ENCODE peak calls at places on chromosomes 12 and 14, in six cellular contexts. U is astrocyte of the cerebellum, S is SK-N-MC, E is BE2C, H is lower leg skin, P is aorta. T is an unnamed sample.

GRCh38 chr14:23551266-23552028 is at the start of gene ZFHX2:
- DNase-seq in S (no peak), P (peak; percentile 81), U (no peak), E (peak; percentile 89), H (no peak), T (no peak)

GRCh38 chr12:116922194-116922897 is 11.6 kb downstream of the FBXW8 start:
- DNase-seq in H (no peak), P (no peak), U (no peak), E (no peak), S (no peak), T (no peak)

GRCh38 chr14:95876769-95877490 is at the start of gene TUNAR:
- DNase-seq in H (no peak), U (no peak), S (no peak), P (no peak), E (no peak), T (no peak)

GRCh38 chr12:82406651-82407050 is 48.3 kb downstream of the METTL25 start:
- DNase-seq in E (no peak), U (no peak), H (no peak), S (no peak), P (no peak), T (no peak)

GRCh38 chr12:2319747-2320146 is 267.0 kb downstream of the CACNA1C start:
- DNase-seq in H (no peak), U (no peak), P (no peak), S (no peak), E (no peak), T (no peak)

GRCh38 chr12:96438330-96438729 is 38.1 kb upstream of the CDK17 start:
- DNase-seq in P (no peak), H (no peak), E (no peak), U (no peak), S (no peak), T (no peak)

GRCh38 chr12:49355913-49356312 is 9.2 kb downstream of the DNAJC22 start:
- DNase-seq in E (no peak), P (no peak), S (no peak), U (no peak), H (no peak), T (no peak)

GRCh38 chr14:95040723-95041476 is 116.4 kb downstream of the DICER1 start:
- DNase-seq in H (peak; percentile 9), S (no peak), P (no peak), E (no peak), U (no peak), T (no peak)

GRCh38 chr14:77242752-77243151 is 28.3 kb downstream of the NGB start:
- DNase-seq in E (no peak), H (no peak), U (no peak), P (no peak), S (no peak), T (no peak)

GRCh38 chr12:54055522-54055921 is 1.9 kb downstream of the HOXC4 start:
- DNase-seq in E (no peak), U (no peak), H (no peak), P (no peak), S (no peak), T (no peak)

GRCh38 chr12:54052745-54053624 is 650 bp upstream of the HOXC4 start:
- DNase-seq in P (peak; percentile 60), U (no peak), E (peak; percentile 39), S (no peak), H (no peak), T (no peak)

GRCh38 chr12:54054442-54055332 is 1.1 kb downstream of the HOXC4 start:
- DNase-seq in H (no peak), U (no peak), S (no peak), P (no peak), E (no peak), T (no peak)

GRCh38 chr12:54051916-54052744 is 1.5 kb upstream of the HOXC4 start:
- DNase-seq in E (peak; percentile 58), U (no peak), H (no peak), P (no peak), S (no peak), T (no peak)

DNA sequence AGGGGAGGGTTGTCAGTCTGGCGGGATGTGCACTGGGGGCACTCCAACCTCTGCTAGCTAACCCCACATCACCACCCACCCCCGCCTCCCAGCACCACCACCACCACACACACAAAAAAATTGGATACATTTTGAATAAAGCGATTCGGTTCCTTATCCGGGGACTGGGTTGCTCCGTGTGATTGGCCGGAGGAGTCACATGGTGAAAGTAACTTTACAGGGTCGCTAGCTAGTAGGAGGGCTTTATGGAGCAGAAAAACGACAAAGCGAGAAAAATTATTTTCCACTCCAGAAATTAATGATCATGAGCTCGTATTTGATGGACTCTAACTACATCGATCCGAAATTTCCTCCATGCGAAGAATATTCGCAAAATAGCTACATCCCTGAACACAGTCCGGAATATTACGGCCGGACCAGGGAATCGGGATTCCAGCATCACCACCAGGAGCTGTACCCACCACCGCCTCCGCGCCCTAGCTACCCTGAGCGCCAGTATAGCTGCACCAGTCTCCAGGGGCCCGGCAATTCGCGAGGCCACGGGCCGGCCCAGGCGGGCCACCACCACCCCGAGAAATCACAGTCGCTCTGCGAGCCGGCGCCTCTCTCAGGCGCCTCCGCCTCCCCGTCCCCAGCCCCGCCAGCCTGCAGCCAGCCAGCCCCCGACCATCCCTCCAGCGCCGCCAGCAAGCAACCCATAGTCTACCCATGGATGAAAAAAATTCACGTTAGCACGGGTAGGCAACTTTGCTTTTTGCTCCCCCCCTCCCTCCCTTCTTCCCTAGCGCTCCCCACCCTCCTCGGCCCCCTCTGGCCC is at the start of gene HOXC4:
- DNase-seq in E (peak; percentile 60), H (no peak), P (peak; percentile 61), S (no peak), U (no peak), T (no peak)
- H3K4me3 ChIP-seq in E (peak within 1 kb of the TSS; percentile 80), H (no peak within 1 kb of the TSS), P (peak within 1 kb of the TSS; percentile 90), S (peak within 1 kb of the TSS; percentile 70), U (peak within 1 kb of the TSS; percentile 51), T (no peak within 1 kb of the TSS)

GRCh38 chr14:64692189-64692588 is 12.0 kb upstream of the PLEKHG3 start:
- DNase-seq in E (no peak), U (no peak), S (no peak), H (no peak), P (no peak), T (no peak)
- H3K4me3 ChIP-seq in E (no peak overlapping the region), U (no peak overlapping the region), S (no peak overlapping the region), H (no peak overlapping the region), P (no peak overlapping the region), T (no peak overlapping the region)

DNA sequence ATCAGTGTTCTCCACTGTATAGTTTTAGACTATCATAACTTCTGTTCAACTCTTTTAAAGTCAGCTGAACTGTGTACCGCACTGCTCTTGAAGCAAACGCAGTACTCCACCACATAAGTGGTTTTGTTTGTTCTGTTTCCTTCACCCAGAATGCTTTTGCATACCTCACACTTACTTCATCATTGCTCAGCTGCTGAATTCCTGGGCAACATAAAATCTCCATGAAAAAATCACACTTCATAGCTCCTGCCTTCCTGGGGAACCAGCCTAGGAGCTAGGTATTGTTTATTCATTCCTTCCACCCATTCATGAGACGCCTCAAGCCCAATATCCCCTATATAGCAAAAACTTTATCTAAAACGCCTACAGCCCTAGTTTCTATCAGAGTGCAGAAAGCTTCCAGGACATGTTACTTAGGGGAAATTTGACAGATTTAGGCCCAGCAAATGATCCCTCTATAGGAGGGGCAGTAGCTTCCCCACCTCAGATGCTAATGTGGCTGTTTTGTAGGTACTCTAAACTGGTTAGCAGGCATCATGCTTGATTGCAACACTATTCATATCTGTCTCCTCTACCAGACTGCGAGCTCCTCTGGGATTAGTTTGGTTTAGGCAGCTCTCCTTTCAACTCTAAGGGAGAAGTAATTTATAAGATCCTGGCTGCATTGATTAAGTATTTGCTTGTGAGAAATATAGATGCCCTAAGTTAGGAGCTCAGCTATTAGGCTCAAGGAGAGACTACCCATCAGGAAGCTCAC is 44.5 kb downstream of the LRRC9 start:
- DNase-seq in S (no peak), U (no peak), H (no peak), P (no peak), E (no peak), T (no peak)
- H3K4me3 ChIP-seq in S (peak overlapping the region; percentile 88), U (no peak overlapping the region), H (no peak overlapping the region), P (no peak overlapping the region), E (no peak overlapping the region), T (no peak overlapping the region)

DNA sequence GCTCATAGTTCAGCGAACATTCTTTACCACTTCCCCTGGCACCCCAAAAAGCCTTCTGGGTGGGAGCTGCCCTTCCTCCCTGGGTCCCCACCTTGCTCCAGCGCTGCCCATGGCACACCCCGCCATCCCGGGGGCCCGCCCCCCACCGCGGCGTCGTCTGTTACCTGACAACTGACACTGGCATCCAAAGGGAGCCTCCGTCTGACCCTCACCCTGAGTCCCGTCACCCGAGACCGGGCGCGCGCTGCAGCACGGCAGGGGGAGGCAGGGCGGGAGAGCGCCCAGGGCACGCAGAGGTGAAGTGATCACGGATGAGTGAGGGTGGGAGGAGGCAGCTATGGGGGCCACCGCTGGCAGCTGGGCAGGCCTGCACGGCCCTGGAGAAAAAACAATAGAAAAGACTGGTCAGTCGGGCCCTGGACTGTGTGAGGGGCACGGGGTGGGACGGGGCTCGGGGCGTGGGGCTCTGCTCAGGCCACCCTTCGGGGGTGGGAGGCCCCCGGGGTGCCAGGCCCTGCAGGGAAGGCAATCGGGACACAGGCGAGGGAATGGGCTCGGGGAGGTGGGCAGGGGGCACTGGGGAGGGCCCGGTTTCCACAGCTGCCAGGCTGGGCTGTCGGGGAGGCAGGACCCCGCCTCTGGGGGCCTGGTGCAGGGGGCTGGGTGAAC is 40.7 kb downstream of the BCL11B start:
- DNase-seq in S (no peak), P (no peak), U (no peak), E (no peak), H (no peak), T (no peak)
- H3K4me3 ChIP-seq in S (no peak overlapping the region), P (no peak overlapping the region), U (no peak overlapping the region), E (no peak overlapping the region), H (no peak overlapping the region), T (peak overlapping the region; percentile 48)

GRCh38 chr12:63826002-63826585 is 18.4 kb upstream of the SRGAP1 start:
- DNase-seq in P (no peak), S (no peak), E (peak; percentile 18), H (no peak), U (peak; percentile 51), T (no peak)

GRCh38 chr12:63820427-63820826 is 24.1 kb upstream of the SRGAP1 start:
- DNase-seq in H (no peak), E (no peak), P (no peak), U (no peak), S (no peak), T (no peak)

GRCh38 chr12:63823040-63823439 is 21.5 kb upstream of the SRGAP1 start:
- DNase-seq in E (no peak), S (no peak), P (no peak), U (no peak), H (no peak), T (no peak)

GRCh38 chr12:63821781-63822251 is 22.7 kb upstream of the SRGAP1 start:
- DNase-seq in S (no peak), H (no peak), E (no peak), P (no peak), U (no peak), T (no peak)

GRCh38 chr12:63822352-63822751 is 22.1 kb upstream of the SRGAP1 start:
- DNase-seq in P (no peak), U (no peak), H (no peak), S (no peak), E (no peak), T (no peak)
- H3K4me3 ChIP-seq in P (no peak overlapping the region), U (no peak overlapping the region), H (no peak overlapping the region), S (no peak overlapping the region), E (no peak overlapping the region), T (peak overlapping the region; percentile 62)

GRCh38 chr14:101760138-101761011 is 1.1 kb upstream of the PPP2R5C start:
- DNase-seq in H (peak; percentile 98), U (peak; percentile 94), E (peak; percentile 99), S (peak; percentile 94), P (peak; percentile 99), T (peak; percentile 92)
- H3K4me3 ChIP-seq in H (no peak overlapping the region), U (peak overlapping the region; percentile 83), E (peak overlapping the region; percentile 83), S (peak overlapping the region; percentile 79), P (peak overlapping the region; percentile 20), T (peak overlapping the region; percentile 43)